ENCODE peak calls at places on chromosomes 13 and 19, in five cellular contexts. Y is EH; T is NCI-H345; F is activated CD4-positive, alpha-beta T cell treated with anti-CD3 and anti-CD28 coated beads, Interleukin-2, amount 10 ng/mL, durations not matched to agents 7 days and 5 days; C is fibroblast of lung. X is an unnamed sample.

GRCh38 chr19:46256855-46257254 is 27.3 kb downstream of the IGFL1 start:
- DNase-seq in Y (peak), T (no peak), F (no peak), C (no peak), X (no peak)

GRCh38 chr19:58228584-58229254 is at the start of gene ZNF544:
- DNase-seq in Y (peak), T (peak), F (peak), C (peak), X (peak)

GRCh38 chr13:47005761-47006414 is 109.0 kb upstream of the HTR2A start:
- DNase-seq in Y (peak), T (no peak), F (no peak), C (peak), X (no peak)

GRCh38 chr19:32336259-32337111 is 8.9 kb upstream of the ZNF507 start:
- DNase-seq in Y (peak), T (no peak), F (no peak), C (no peak), X (no peak)

GRCh38 chr13:21458816-21459701 is at the start of gene ZDHHC20:
- DNase-seq in Y (peak), T (peak), F (peak), C (peak), X (peak)

GRCh38 chr13:25881946-25882574 is 169.8 kb downstream of the SHISA2 start:
- DNase-seq in Y (peak), T (peak), F (no peak), C (peak), X (no peak)

GRCh38 chr19:16067205-16067938 is 8.9 kb upstream of the TPM4 start:
- DNase-seq in Y (peak), T (no peak), F (no peak), C (peak), X (no peak)

GRCh38 chr13:21625366-21625765 is 21.4 kb upstream of the MICU2 start:
- DNase-seq in Y (peak), T (peak), F (no peak), C (peak), X (no peak)

GRCh38 chr13:73189766-73190165 is 131.0 kb downstream of the KLF5 start:
- DNase-seq in Y (no peak), T (no peak), F (no peak), C (no peak), X (no peak)

GRCh38 chr13:113863511-113864302 is at the start of gene GAS6:
- DNase-seq in Y (peak), T (peak), F (no peak), C (peak), X (no peak)

GRCh38 chr13:113122571-113123225 is at the start of gene F10:
- DNase-seq in Y (peak), T (no peak), F (no peak), C (peak), X (no peak)

GRCh38 chr13:51034906-51035305 is 76.2 kb downstream of the C13orf42 start:
- DNase-seq in Y (no peak), T (peak), F (no peak), C (no peak), X (no peak)

GRCh38 chr19:47228937-47229673 is 1.9 kb downstream of the BBC3 start:
- DNase-seq in Y (peak), T (no peak), F (peak), C (peak), X (no peak)

X was measured in central memory CD8-positive, alpha-beta T cell.